ENCODE peak calls at places on chromosomes 1 and 21, in six cellular contexts. G is CD8-positive, alpha-beta T cell; E is foreskin fibroblast; V is tibial nerve; N is left ventricle myocardium inferior; P is pancreas. A is an unnamed sample.

GRCh38 chr1:53562256-53562982 is 103.2 kb downstream of the DMRTB1 start:
- DNase-seq in G (peak), E (no peak), V (no peak), N (no peak), P (no peak), A (peak)

GRCh38 chr1:37020653-37021277 is 13.6 kb downstream of the GRIK3 start:
- DNase-seq in G (no peak), E (no peak), V (no peak), N (no peak), P (no peak), A (no peak)

GRCh38 chr1:159867322-159868064 is 5.0 kb upstream of the VSIG8 start:
- DNase-seq in G (no peak), E (no peak), V (no peak), N (no peak), P (peak), A (peak)

GRCh38 chr1:230982698-230983097 is 3.8 kb downstream of the ARV1 start:
- DNase-seq in G (no peak), E (peak), V (no peak), N (no peak), P (no peak), A (no peak)

GRCh38 chr21:42107881-42108553 is 36.9 kb downstream of the UMODL1 start:
- DNase-seq in G (peak), E (no peak), V (no peak), N (peak), P (peak), A (peak)

GRCh38 chr1:61222240-61222639 is 139.9 kb downstream of the NFIA start:
- DNase-seq in G (no peak), E (no peak), V (no peak), N (no peak), P (no peak), A (no peak)

GRCh38 chr1:51518033-51518729 is 885 bp downstream of the EPS15 start:
- DNase-seq in G (peak), E (peak), V (peak), N (peak), P (peak), A (peak)

GRCh38 chr1:223429313-223429731 is 36.1 kb downstream of the CCDC185 start:
- DNase-seq in G (no peak), E (no peak), V (no peak), N (no peak), P (no peak), A (no peak)

GRCh38 chr1:74673351-74674111 is at the start of gene ERICH3:
- DNase-seq in G (no peak), E (no peak), V (no peak), N (no peak), P (no peak), A (no peak)

GRCh38 chr21:28104346-28104745 is 888.3 kb downstream of the LTN1 start:
- DNase-seq in G (no peak), E (no peak), V (no peak), N (no peak), P (no peak), A (no peak)

GRCh38 chr1:37825508-37825907 is 17.5 kb upstream of the YRDC start:
- DNase-seq in G (no peak), E (no peak), V (no peak), N (no peak), P (no peak), A (no peak)

GRCh38 chr1:33867684-33868083 is 3.8 kb downstream of the HMGB4 start:
- DNase-seq in G (no peak), E (no peak), V (no peak), N (no peak), P (no peak), A (no peak)
- H3K4me3 ChIP-seq in G (no peak), E (no peak), V (no peak), N (no peak), P (no peak), A (no peak)

GRCh38 chr1:238458924-238459323 is 568.2 kb upstream of the ZP4 start:
- DNase-seq in G (no peak), E (no peak), V (no peak), N (no peak), P (no peak), A (no peak)
- H3K4me3 ChIP-seq in G (no peak), E (no peak), V (no peak), N (no peak), P (no peak), A (no peak)

GRCh38 chr1:7084232-7084894 is 299.1 kb downstream of the CAMTA1 start:
- DNase-seq in G (no peak), E (no peak), V (no peak), N (no peak), P (no peak), A (no peak)

GRCh38 chr1:7086106-7086505 is 300.9 kb downstream of the CAMTA1 start:
- DNase-seq in G (no peak), E (no peak), V (no peak), N (no peak), P (no peak), A (no peak)

GRCh38 chr1:7085521-7085920 is 300.3 kb downstream of the CAMTA1 start:
- DNase-seq in G (no peak), E (no peak), V (no peak), N (no peak), P (no peak), A (no peak)

GRCh38 chr1:7089485-7089884 is 304.2 kb downstream of the CAMTA1 start:
- DNase-seq in G (no peak), E (no peak), V (no peak), N (no peak), P (no peak), A (no peak)

GRCh38 chr1:7087888-7088287 is 302.6 kb downstream of the CAMTA1 start:
- DNase-seq in G (no peak), E (no peak), V (no peak), N (no peak), P (no peak), A (no peak)
- H3K4me3 ChIP-seq in G (no peak), E (no peak), V (no peak), N (no peak), P (no peak), A (no peak)

DNA sequence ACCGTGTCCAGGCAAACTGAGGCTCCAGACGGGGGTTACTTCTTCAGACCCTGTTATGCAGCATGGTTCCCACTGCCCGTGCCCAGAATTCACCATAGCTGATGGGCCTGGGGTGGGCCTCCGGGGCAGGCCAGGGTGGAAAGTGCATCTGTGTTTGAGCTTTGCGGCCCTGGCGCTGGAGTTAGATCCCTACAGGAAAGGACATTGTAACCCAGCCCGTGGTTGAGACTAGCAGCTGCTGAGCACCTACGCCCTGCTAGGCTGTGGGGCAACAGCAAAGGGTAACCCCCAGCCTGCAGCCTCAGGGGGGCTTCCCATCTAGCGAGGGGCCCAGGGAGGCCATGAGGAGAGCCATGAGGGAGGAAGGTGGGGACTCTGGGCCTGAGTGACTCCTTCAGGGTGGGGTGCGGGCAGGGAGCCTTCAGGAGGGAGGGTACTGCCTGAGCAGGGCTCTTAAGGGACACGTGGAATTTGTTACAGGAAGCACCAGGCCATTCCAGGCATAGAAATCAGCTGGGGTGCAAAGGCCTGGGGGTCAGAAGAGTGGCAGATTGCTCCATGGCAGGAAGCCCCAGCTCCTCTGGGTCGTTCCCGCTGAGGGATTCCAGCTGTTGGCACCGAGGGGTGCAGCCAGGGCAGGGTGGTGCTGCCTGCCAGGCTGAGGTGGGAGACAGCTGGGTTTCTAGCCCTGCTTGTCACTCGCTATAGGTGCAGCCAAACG is 18.9 kb downstream of the TNFRSF1B start:
- DNase-seq in G (no peak), E (no peak), V (no peak), N (no peak), P (no peak), A (no peak)
- H3K4me3 ChIP-seq in G (no peak), E (no peak), V (no peak), N (peak), P (no peak), A (no peak)